ENCODE peak calls at places on chromosomes 3 and 15, in nine cellular contexts. G, T, M, L, U, X, B, E and Y are unnamed samples.

GRCh38 chr3:43956945-43957344 is 266.2 kb downstream of the ABHD5 start:
- DNase-seq in G (no peak), T (no peak), M (no peak), L (no peak), U (no peak), X (no peak), B (no peak), E (no peak), Y (no peak)

GRCh38 chr3:11690863-11691833 is 47.4 kb upstream of the VGLL4 start:
- DNase-seq in G (no peak), T (no peak), M (no peak), L (no peak), U (no peak), X (peak), B (no peak), E (no peak), Y (peak)

GRCh38 chr3:28907616-28908015 is 373.3 kb upstream of the RBMS3 start:
- DNase-seq in G (no peak), T (no peak), M (no peak), L (no peak), U (no peak), X (no peak), B (no peak), E (no peak), Y (no peak)

GRCh38 chr3:32195995-32196540 is 42.4 kb upstream of the CMTM8 start:
- DNase-seq in G (no peak), T (no peak), M (no peak), L (no peak), U (no peak), X (no peak), B (no peak), E (no peak), Y (no peak)

GRCh38 chr3:188339410-188340295 is 185.7 kb downstream of the LPP start:
- DNase-seq in G (no peak), T (no peak), M (no peak), L (no peak), U (no peak), X (no peak), B (no peak), E (no peak), Y (no peak)

GRCh38 chr3:126654571-126655393 is at the start of gene TXNRD3:
- DNase-seq in G (peak), T (peak), M (peak), L (peak), U (peak), X (peak), B (peak), E (peak), Y (peak)

GRCh38 chr3:22089284-22089683 is 338.3 kb upstream of the ZNF385D start:
- DNase-seq in G (peak), T (peak), M (peak), L (no peak), U (no peak), X (peak), B (no peak), E (peak), Y (peak)

GRCh38 chr3:50630916-50631315 is 14.0 kb downstream of the MAPKAPK3 start:
- DNase-seq in G (no peak), T (no peak), M (no peak), L (no peak), U (no peak), X (no peak), B (peak), E (no peak), Y (peak)

GRCh38 chr3:99013794-99014315 is 112.4 kb upstream of the DCBLD2 start:
- DNase-seq in G (no peak), T (no peak), M (no peak), L (no peak), U (no peak), X (no peak), B (no peak), E (no peak), Y (no peak)

GRCh38 chr3:14508505-14508819 is 31.7 kb downstream of the GRIP2 start:
- DNase-seq in G (no peak), T (no peak), M (no peak), L (no peak), U (no peak), X (no peak), B (no peak), E (no peak), Y (no peak)

GRCh38 chr15:49182128-49182527 is 12.1 kb downstream of the GALK2 start:
- DNase-seq in G (no peak), T (no peak), M (no peak), L (no peak), U (no peak), X (no peak), B (no peak), E (no peak), Y (no peak)

GRCh38 chr15:75659928-75660645 is 12.4 kb downstream of the SNX33 start:
- DNase-seq in G (peak), T (no peak), M (no peak), L (no peak), U (no peak), X (no peak), B (no peak), E (no peak), Y (no peak)

GRCh38 chr15:78619022-78619950 is 1.5 kb downstream of the CHRNA3 start:
- DNase-seq in G (no peak), T (no peak), M (no peak), L (no peak), U (no peak), X (no peak), B (no peak), E (no peak), Y (no peak)

GRCh38 chr3:148643389-148643840 is 54.3 kb upstream of the AGTR1 start:
- DNase-seq in G (no peak), T (peak), M (no peak), L (no peak), U (no peak), X (no peak), B (no peak), E (no peak), Y (peak)